ENCODE peak calls at places on chromosomes 5 and 9, in seven cellular contexts. P, E, K, A, Q, N and R are unnamed samples.

GRCh38 chr9:97518909-97519307 is 17.4 kb downstream of the TMOD1 start:
- DNase-seq in E (no peak), P (no peak), A (no peak), K (no peak), N (no peak), Q (no peak), R (peak)

GRCh38 chr5:116452774-116453368 is 121.8 kb downstream of the SEMA6A start:
- DNase-seq in P (no peak), Q (no peak), K (peak), N (no peak), E (no peak), A (no peak), R (peak)

GRCh38 chr5:159549046-159549445 is 218.8 kb upstream of the IL12B start:
- DNase-seq in K (no peak), E (no peak), P (no peak), N (no peak), Q (no peak), A (no peak), R (no peak)

GRCh38 chr5:131541766-131542165 is 93.3 kb downstream of the RAPGEF6 start:
- DNase-seq in A (no peak), P (no peak), E (no peak), Q (no peak), N (no peak), K (no peak), R (no peak)

GRCh38 chr5:7094626-7095025 is 301.3 kb upstream of the ADCY2 start:
- DNase-seq in P (no peak), K (peak), N (peak), E (no peak), A (no peak), Q (no peak), R (peak)

GRCh38 chr5:96661841-96662724 is at the start of gene CAST:
- DNase-seq in Q (peak), A (peak), N (peak), E (peak), P (peak), K (peak), R (peak)

GRCh38 chr5:92775711-92776615 is 805.1 kb downstream of the NR2F1-AS1 start:
- DNase-seq in E (no peak), P (no peak), K (no peak), N (no peak), A (no peak), Q (no peak), R (peak)

GRCh38 chr5:114185274-114185673 is 176.6 kb upstream of the KCNN2 start:
- DNase-seq in A (no peak), E (no peak), Q (no peak), N (no peak), K (no peak), P (no peak), R (no peak)

GRCh38 chr5:16931334-16932110 is 4.6 kb downstream of the MYO10 start:
- DNase-seq in N (no peak), E (no peak), Q (no peak), A (no peak), K (no peak), P (no peak), R (peak)

GRCh38 chr5:17252543-17252942 is 35.1 kb downstream of the BASP1 start:
- DNase-seq in N (no peak), A (no peak), P (no peak), K (no peak), E (no peak), Q (no peak), R (no peak)

GRCh38 chr5:108975697-108976096 is 228.0 kb downstream of the FER start:
- DNase-seq in K (no peak), P (no peak), A (no peak), E (no peak), Q (no peak), N (no peak), R (no peak)

GRCh38 chr9:98232926-98233325 is 22.5 kb downstream of the TBC1D2 start:
- DNase-seq in E (no peak), A (no peak), Q (no peak), K (no peak), P (no peak), N (no peak), R (no peak)

GRCh38 chr5:78203815-78204214 is 90.7 kb downstream of the AP3B1 start:
- DNase-seq in A (no peak), Q (no peak), K (no peak), P (no peak), N (no peak), E (no peak), R (no peak)

GRCh38 chr5:166341708-166342329 is 1949.6 kb upstream of the WWC1 start:
- DNase-seq in P (no peak), A (no peak), N (no peak), Q (no peak), K (no peak), E (no peak), R (peak)

GRCh38 chr9:86185872-86186271 is 73.6 kb downstream of the C9orf153 start:
- DNase-seq in P (no peak), K (no peak), N (no peak), A (no peak), Q (no peak), E (no peak), R (no peak)

GRCh38 chr5:32507738-32508434 is 63.3 kb upstream of the ZFR start:
- DNase-seq in A (no peak), K (no peak), Q (no peak), N (no peak), P (no peak), E (no peak), R (peak)

DNA sequence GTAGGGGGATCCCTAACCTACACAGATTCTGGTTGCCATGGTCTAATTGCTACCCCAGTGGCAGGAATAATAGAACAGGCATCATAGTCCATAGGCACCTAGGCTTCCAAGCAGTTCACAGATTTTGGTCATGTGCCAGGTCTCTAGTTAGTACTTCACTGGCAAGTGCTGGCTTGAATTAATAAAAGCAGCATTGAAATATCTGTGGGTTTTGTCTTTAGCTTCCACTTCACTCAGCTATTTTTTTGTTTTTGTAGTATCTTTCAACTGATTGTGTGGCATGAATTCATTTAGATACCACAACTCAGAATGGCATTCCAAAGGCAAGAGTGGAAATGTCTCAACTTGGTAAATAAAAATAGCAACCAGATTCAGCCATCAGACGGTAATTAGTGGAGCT is 27.9 kb upstream of the ITGA2 start:
- DNase-seq in A (no peak), K (no peak), Q (no peak), P (no peak), E (no peak), N (no peak), R (no peak)
- TF ChIP-seq JUND in A (no peak), K (no peak), Q (no peak), P (no peak), E (no peak), N (no peak), R (no peak)

GRCh38 chr5:56072863-56073777 is 78.4 kb upstream of the IL6ST start:
- DNase-seq in P (no peak), E (no peak), K (no peak), A (no peak), Q (no peak), N (no peak), R (no peak)
- TF ChIP-seq JUND in P (no peak), E (no peak), K (no peak), A (no peak), Q (no peak), N (no peak), R (no peak)

DNA sequence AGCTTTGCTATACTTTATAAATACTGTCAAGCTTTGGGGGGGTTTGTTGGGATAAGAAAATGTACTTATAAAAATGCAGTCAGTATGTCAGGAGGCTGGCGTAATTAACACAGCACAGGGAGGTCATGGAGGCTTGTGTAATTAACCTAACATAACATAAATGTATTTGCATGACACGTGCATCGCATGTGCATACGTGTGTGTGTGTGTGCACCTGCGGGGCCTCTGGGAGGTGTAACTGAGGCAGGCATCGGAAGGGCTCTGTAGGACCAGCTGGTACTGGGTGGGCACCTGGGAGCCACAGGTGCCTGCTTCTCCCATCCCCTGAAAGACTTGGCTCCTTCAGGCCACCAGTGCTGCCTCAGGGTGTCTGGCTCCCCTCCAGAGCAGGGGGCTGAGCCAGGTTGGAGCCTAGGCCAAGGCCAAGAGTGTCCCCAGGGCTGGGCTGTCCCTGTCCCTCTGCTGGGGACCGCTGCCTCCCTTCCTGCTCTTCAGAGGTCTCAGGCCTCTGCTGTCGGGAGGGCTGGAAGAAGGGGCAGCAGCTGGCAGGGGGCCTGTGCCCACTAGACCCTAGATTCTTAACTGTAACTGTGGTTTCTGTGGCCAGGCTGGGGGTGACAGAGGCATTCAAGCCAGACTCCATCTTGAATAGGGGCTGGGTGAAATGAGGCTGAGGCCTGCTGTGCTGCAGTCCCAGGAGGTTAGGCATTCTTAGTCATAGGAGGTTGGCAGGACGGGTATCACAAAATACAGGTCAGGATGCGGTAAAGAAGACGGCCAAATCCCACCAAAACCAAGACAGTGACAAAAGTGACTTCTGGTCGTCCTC is 9.0 kb downstream of the FCN2 start:
- DNase-seq in Q (no peak), P (no peak), E (no peak), K (no peak), N (no peak), A (no peak), R (no peak)
- TF ChIP-seq JUND in Q (no peak), P (no peak), E (no peak), K (no peak), N (no peak), A (no peak), R (no peak)

DNA sequence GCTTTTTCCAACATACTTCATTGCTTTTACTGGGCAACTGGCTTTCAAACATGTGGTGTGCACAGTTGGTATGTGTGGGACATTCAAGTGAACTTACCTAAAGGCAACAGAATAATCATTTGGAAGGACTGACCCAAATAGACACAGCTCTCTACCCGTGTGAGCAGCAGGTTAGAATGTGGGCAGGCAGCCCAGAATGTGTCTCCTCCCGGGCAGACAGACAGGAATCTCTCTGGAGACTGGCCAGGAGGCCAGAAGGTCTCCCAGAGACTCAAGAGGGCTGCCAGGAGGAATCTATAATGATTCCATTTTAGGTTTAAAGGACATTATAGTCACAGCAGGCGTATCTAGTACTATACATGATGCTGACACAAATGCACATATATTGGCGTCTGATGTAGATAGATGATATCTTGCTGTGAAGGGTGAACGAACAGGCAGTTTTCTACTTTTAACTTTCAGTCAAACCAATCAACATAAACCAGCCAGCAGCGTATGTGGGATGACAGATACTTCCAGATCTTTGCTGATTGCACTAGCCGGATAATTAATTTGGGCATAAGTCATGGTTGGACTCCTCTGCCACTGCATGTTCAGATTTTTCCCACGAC is 297.4 kb upstream of the ZNF608 start:
- DNase-seq in P (no peak), A (peak), N (no peak), Q (peak), K (no peak), E (no peak), R (peak)
- TF ChIP-seq JUND in P (no peak), A (no peak), N (no peak), Q (peak), K (no peak), E (no peak), R (peak)

GRCh38 chr9:128104171-128104618 is 23.3 kb downstream of the PTGES2 start:
- DNase-seq in E (no peak), A (no peak), N (no peak), P (no peak), Q (no peak), K (peak), R (no peak)

GRCh38 chr9:128102196-128102595 is 25.3 kb downstream of the PTGES2 start:
- DNase-seq in A (no peak), K (no peak), P (no peak), Q (no peak), E (no peak), N (no peak), R (no peak)

GRCh38 chr9:128102861-128103588 is 24.5 kb downstream of the PTGES2 start:
- DNase-seq in E (no peak), A (no peak), K (peak), N (no peak), P (no peak), Q (no peak), R (no peak)

GRCh38 chr9:128101690-128102089 is 25.8 kb downstream of the PTGES2 start:
- DNase-seq in N (no peak), K (no peak), Q (no peak), A (no peak), E (no peak), P (no peak), R (no peak)

GRCh38 chr9:128103589-128103962 is 24.0 kb downstream of the PTGES2 start:
- DNase-seq in E (no peak), K (peak), N (no peak), A (no peak), Q (no peak), P (no peak), R (no peak)
- TF ChIP-seq JUND in E (no peak), K (peak), N (no peak), A (no peak), Q (no peak), P (no peak), R (no peak)

GRCh38 chr5:80959768-80960442 is at the start of gene RASGRF2:
- DNase-seq in N (no peak), Q (peak), P (no peak), K (peak), E (no peak), A (no peak), R (no peak)
- TF ChIP-seq JUND in N (no peak), Q (no peak), P (no peak), K (no peak), E (no peak), A (no peak), R (no peak)

DNA sequence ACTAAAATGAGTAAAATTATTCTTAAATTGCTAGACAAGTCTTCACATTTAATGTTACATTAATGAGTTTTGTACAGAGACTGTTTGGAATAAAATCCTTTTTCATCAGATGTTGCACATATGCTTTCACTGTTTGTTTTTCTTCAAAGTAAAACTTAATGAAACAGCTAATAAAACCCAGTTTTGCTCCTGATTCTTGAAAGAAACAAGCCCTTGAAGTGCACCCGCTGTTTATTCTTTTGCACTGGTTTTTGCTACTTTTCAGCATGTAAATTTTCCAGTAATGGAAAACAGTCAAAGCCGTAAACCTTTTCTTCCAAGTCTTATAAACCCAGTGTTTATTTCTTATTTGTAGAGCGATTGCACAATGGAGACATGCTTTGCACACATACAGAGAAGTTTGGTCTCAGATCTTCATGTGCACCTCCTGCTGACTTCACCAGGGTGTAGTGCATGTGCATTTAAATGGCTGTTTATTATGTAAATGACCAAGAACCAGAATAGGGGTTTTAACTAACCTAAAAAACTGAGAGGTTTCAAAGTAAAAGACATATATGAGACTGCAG is 51.8 kb downstream of the ATG10 start:
- DNase-seq in N (no peak), E (no peak), A (no peak), K (no peak), P (no peak), Q (no peak), R (no peak)
- TF ChIP-seq JUND in N (no peak), E (no peak), A (no peak), K (no peak), P (no peak), Q (no peak), R (no peak)

GRCh38 chr9:72412483-72413040 is 47.6 kb upstream of the ZFAND5 start:
- DNase-seq in E (no peak), N (no peak), Q (no peak), A (no peak), P (no peak), K (no peak), R (no peak)
- TF ChIP-seq JUND in E (no peak), N (no peak), Q (no peak), A (no peak), P (no peak), K (no peak), R (no peak)

GRCh38 chr5:83708170-83708569 is 12.5 kb downstream of the HAPLN1 start:
- DNase-seq in K (no peak), E (no peak), Q (no peak), P (no peak), N (no peak), A (no peak), R (no peak)

GRCh38 chr5:83715316-83716060 is 5.2 kb downstream of the HAPLN1 start:
- DNase-seq in E (no peak), K (no peak), Q (no peak), A (no peak), N (no peak), P (no peak), R (no peak)

GRCh38 chr5:83714780-83715179 is 5.9 kb downstream of the HAPLN1 start:
- DNase-seq in E (no peak), Q (no peak), K (no peak), A (no peak), N (no peak), P (no peak), R (peak)

DNA sequence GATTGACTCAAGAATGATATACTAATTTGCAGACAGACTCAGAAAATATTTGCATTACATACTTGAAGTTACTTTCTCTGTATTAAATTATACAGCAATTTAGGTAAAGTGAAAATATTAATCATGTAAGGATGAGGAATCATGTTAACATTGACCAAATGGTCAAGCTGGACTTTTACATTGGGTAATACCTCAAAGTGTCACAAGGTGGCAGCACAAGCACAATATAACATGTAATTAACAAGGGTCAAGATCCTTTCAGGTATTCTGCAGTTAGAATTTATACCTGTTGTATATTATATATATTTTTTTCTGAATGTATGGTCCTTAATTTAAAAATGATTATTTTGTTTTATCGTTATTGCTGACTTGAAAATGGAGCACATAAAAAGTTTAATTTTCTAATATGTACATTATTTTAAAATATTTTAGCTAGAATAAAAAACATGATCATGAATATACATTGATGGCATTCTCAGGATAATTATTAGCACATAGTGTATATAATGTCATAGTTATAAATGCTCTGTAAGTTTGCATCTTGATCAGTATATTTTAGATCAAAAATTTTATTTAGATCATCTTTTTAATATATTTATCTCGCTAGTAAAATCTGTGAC is 8.6 kb downstream of the HAPLN1 start:
- DNase-seq in P (no peak), Q (peak), A (no peak), K (peak), E (no peak), N (peak), R (no peak)
- TF ChIP-seq JUND in P (no peak), Q (no peak), A (no peak), K (no peak), E (no peak), N (no peak), R (no peak)

DNA sequence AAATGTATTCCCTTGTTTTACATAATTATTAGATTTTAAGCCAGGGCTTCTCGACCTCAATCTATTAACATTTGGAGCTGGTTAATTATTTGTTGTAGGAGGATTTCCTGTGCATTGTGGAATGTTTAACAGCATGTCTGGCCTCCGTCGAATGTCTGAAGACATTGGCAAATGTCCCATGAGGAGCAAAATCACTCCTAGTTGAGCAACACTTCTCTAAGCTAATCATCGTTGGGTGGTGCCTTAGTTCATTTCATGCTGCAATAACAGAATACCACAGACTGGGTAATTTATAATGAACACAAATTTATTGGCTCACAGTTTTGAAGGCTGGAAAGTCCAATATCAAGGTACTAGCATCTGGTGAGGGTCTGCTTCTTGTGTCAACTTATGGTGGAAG is 13.4 kb upstream of the VPS13A start:
- DNase-seq in K (no peak), A (no peak), N (no peak), Q (no peak), P (no peak), E (no peak), R (no peak)
- TF ChIP-seq JUND in K (no peak), A (no peak), N (no peak), Q (no peak), P (no peak), E (no peak), R (no peak)